ENCODE peak calls at places on chromosome 9, in ten cellular contexts. I is DND-41; E is CD8-positive, alpha-beta T cell; T is CD8-positive, alpha-beta memory T cell; G is breast epithelium; F is gastrocnemius medialis; B is cardiac muscle cell; Q is H9; M is tibial nerve; V is GM23338. S is an unnamed sample.

GRCh38 chr9:109906766-109907382 is 126.9 kb downstream of the PALM2AKAP2 start:
- DNase-seq in I (no peak), E (no peak), T (no peak), G (no peak), F (no peak), B (peak; percentile 55), Q (no peak), M (no peak), V (no peak), S (no peak)

GRCh38 chr9:117145811-117146490 is 268.9 kb downstream of the ASTN2 start:
- DNase-seq in I (no peak), E (no peak), T (no peak), G (no peak), F (no peak), B (no peak), Q (no peak), M (no peak), V (no peak), S (no peak)

GRCh38 chr9:103471241-103471640 is 476.1 kb downstream of the CYLC2 start:
- DNase-seq in I (no peak), E (no peak), T (no peak), G (no peak), F (no peak), B (no peak), Q (no peak), M (no peak), V (no peak), S (no peak)

GRCh38 chr9:75974006-75974766 is 83.7 kb downstream of the PCSK5 start:
- DNase-seq in I (no peak), E (no peak), T (no peak), G (no peak), F (no peak), B (no peak), Q (no peak), M (no peak), V (no peak), S (no peak)

GRCh38 chr9:134218230-134218629 is 53.9 kb upstream of the RNU6ATAC start:
- DNase-seq in I (no peak), E (no peak), T (no peak), G (no peak), F (no peak), B (no peak), Q (no peak), M (no peak), V (no peak), S (no peak)

GRCh38 chr9:128190516-128191405 is 611 bp downstream of the CIZ1 start:
- DNase-seq in I (peak; percentile 49), E (no peak), T (no peak), G (no peak), F (no peak), B (peak; percentile 17), Q (no peak), M (no peak), V (peak; percentile 19), S (no peak)

GRCh38 chr9:120857481-120857880 is 14.8 kb upstream of the PSMD5 start:
- DNase-seq in I (no peak), E (no peak), T (no peak), G (no peak), F (no peak), B (no peak), Q (no peak), M (no peak), V (no peak), S (no peak)

GRCh38 chr9:133987946-133988665 is 4.0 kb downstream of the VAV2 start:
- DNase-seq in I (no peak), E (no peak), T (no peak), G (no peak), F (no peak), B (no peak), Q (no peak), M (peak; percentile 5), V (no peak), S (no peak)

GRCh38 chr9:7976167-7976755 is 176.7 kb upstream of the DMAC1 start:
- DNase-seq in I (peak; percentile 85), E (peak; percentile 45), T (peak; percentile 89), G (no peak), F (no peak), B (no peak), Q (no peak), M (no peak), V (no peak), S (peak; percentile 90)

DNA sequence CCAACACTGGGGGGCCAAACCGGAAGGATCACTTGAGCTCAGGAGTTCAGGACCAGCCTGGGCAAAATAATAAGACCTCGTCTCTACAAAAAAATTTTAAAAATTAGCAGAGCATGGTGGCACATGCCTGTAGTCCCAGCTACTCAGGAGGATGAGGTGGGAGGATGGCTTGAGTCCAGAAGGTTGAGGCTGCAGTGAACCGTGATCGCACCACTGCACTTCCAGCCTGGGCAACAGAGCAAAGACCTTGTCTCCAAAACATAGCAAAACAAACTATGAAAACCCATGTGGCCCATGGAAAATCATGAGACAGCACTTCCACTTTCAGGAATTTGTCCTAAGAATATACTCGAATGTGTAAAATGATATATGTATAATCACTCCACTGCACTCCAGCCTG is 6.1 kb downstream of the SETX start:
- DNase-seq in I (no peak), E (no peak), T (no peak), G (no peak), F (no peak), B (no peak), Q (no peak), M (no peak), V (no peak), S (no peak)
- H3K4me1 ChIP-seq in I (peaks cover 39% of the 10 kb centered on the region), E (peaks cover 41% of the 10 kb centered on the region), T (peaks cover 53% of the 10 kb centered on the region), G (peaks cover 14% of the 10 kb centered on the region), F (peaks cover 36% of the 10 kb centered on the region), B (peaks cover 3% of the 10 kb centered on the region), Q (no peaks in the 10 kb centered on the region), M (peaks cover 21% of the 10 kb centered on the region), V (peaks cover 8% of the 10 kb centered on the region), S (peaks cover 52% of the 10 kb centered on the region)

GRCh38 chr9:137294684-137295312 is 7.3 kb downstream of the NRARP start:
- DNase-seq in I (no peak), E (no peak), T (no peak), G (no peak), F (no peak), B (no peak), Q (peak; percentile 71), M (no peak), V (peak; percentile 74), S (no peak)

GRCh38 chr9:137296214-137297059 is 5.6 kb downstream of the NRARP start:
- DNase-seq in I (no peak), E (no peak), T (no peak), G (no peak), F (no peak), B (no peak), Q (peak; percentile 45), M (no peak), V (no peak), S (no peak)

GRCh38 chr9:137297060-137297664 is 4.9 kb downstream of the NRARP start:
- DNase-seq in I (no peak), E (no peak), T (no peak), G (no peak), F (no peak), B (no peak), Q (peak; percentile 30), M (no peak), V (no peak), S (no peak)

GRCh38 chr9:137294091-137294683 is 7.9 kb downstream of the NRARP start:
- DNase-seq in I (no peak), E (no peak), T (no peak), G (no peak), F (no peak), B (no peak), Q (peak; percentile 70), M (no peak), V (peak; percentile 81), S (no peak)

DNA sequence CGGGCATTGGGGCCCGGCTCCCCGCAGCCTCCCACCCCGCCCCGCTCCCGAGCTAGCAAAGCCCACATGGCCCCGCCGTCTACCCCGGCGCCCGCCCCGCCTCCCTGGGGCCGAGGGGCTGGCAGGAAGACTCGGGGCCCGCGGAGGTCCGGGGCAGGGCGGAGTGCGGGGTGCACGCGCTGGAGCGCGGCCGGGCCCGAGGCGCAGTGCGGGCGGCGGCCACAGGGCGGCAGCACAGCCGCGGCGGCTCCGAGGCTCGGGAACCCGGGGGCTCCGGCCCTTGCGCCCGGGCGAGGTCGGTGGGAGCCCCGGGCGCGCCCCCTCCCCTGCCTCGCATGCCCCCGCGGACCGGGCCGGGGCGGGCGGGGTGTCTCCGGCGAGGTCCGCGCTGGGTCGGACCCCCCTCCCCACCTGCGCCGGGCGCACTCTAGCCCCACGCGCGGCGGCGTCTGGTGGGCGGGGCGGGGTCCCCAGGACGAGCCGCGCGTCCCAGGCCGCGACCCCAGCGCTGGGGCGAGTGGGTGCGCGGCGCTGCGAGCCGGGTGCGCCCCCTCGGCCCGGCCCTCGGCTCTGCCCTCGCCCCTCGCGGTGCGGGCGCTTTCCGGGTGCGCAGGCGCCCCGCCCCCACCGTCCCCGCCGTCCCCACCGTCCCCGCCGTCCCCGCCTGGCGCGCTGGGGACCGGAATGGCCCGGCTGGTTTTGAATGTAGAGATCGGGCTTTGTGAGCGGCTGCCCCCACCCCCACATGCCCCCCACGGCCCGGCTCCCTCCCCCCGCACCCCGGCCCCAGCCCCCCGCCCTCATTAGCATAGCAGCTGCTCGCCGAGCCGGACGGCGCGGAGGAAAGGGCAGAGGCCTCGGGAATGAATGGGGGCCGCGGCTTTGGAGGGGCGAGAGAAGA is 6.5 kb downstream of the NRARP start:
- DNase-seq in I (no peak), E (peak; percentile 22), T (peak; percentile 31), G (no peak), F (no peak), B (peak; percentile 64), Q (peak; percentile 66), M (no peak), V (peak; percentile 78), S (no peak)
- H3K27me3 ChIP-seq in I (no peaks in the 10 kb centered on the region), E (peaks cover 35% of the 10 kb centered on the region), T (peaks cover 52% of the 10 kb centered on the region), G (no peaks in the 10 kb centered on the region), F (peaks cover 65% of the 10 kb centered on the region), B (peaks cover 43% of the 10 kb centered on the region), Q (peaks cover 5% of the 10 kb centered on the region), M (no peaks in the 10 kb centered on the region), V (peaks cover 29% of the 10 kb centered on the region), S (peaks cover 26% of the 10 kb centered on the region)

DNA sequence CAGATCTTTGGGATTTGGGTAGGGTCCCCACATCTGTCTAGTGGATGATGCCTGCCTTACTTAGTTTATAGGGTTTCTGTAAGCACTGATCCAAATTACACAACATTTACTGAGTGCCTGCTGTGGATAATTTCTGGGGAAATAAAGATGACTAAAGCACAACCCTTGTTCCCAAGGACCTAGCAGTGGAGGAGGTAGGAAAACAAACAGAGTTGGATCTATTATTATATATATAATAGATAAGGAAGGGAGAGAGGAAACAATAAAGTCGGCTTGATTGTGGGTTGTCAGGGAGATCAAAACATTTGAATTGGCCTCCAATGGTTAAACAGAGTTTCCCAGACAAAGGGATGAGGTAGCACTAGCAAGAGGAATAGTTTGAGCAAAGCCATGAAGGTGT is 14.0 kb downstream of the IL33 start:
- DNase-seq in I (no peak), E (no peak), T (no peak), G (no peak), F (no peak), B (no peak), Q (no peak), M (no peak), V (no peak), S (no peak)
- H3K27ac ChIP-seq in I (no peak overlapping the region), E (no peak overlapping the region), T (no peak overlapping the region), G (peak overlapping the region; percentile 65), F (no peak overlapping the region), B (no peak overlapping the region), Q (no peak overlapping the region), M (peak overlapping the region; percentile 30), V (no peak overlapping the region), S (no peak overlapping the region)

DNA sequence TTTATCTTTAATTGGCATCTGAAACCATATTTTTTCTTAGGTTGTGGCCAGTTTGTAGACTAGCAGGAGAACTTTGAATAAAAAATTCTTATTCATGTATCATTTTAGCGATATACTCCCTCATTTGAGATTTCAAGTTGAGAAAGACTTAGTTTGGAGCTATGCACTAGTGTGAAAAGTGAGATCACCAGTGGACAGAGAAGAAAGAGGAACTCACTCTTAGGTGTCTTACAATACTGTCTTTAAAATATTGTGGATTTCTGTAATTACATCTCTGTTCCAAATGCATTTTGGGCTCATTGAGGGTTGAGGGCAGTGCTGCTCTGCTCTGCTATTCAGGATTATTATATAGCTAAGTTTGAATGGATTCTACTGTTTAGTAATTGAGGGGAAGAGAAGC is 54.7 kb downstream of the NAA35 start:
- DNase-seq in I (no peak), E (no peak), T (no peak), G (no peak), F (no peak), B (no peak), Q (no peak), M (no peak), V (no peak), S (no peak)
- H3K4me1 ChIP-seq in I (no peaks in the 10 kb centered on the region), E (no peaks in the 10 kb centered on the region), T (no peaks in the 10 kb centered on the region), G (no peaks in the 10 kb centered on the region), F (no peaks in the 10 kb centered on the region), B (no peaks in the 10 kb centered on the region), Q (no peaks in the 10 kb centered on the region), M (no peaks in the 10 kb centered on the region), V (no peaks in the 10 kb centered on the region), S (no peaks in the 10 kb centered on the region)